ENCODE peak calls at places on chromosome 10, in seven cellular contexts. J is K562, N is GM12892, D is transverse colon, S is breast epithelium, M is HepG2, Z is sigmoid colon. I is an unnamed sample.

GRCh38 chr10:96473866-96474265 is 39.9 kb downstream of the TLL2 start:
- DNase-seq in S (no peak), Z (no peak), J (no peak), N (no peak), D (no peak), M (no peak), I (no peak)

GRCh38 chr10:123349203-123349602 is 195.0 kb downstream of the BUB3 start:
- DNase-seq in S (no peak), Z (no peak), D (no peak), M (no peak), N (no peak), J (no peak), I (no peak)

GRCh38 chr10:1664565-1664964 is 72.8 kb downstream of the ADARB2 start:
- DNase-seq in J (no peak), D (no peak), S (no peak), M (no peak), N (no peak), Z (no peak), I (no peak)

GRCh38 chr10:127068485-127068884 is 127.9 kb downstream of the INSYN2A start:
- DNase-seq in N (no peak), M (no peak), J (no peak), S (no peak), D (no peak), Z (no peak), I (no peak)

GRCh38 chr10:116113721-116114501 is 159.1 kb downstream of the GFRA1 start:
- DNase-seq in S (no peak), M (no peak), N (no peak), Z (no peak), J (no peak), D (no peak), I (no peak)

GRCh38 chr10:73956476-73957338 is 41.2 kb upstream of the VCL start:
- DNase-seq in S (no peak), D (no peak), N (peak; percentile 37), J (peak; percentile 85), Z (no peak), M (no peak), I (no peak)

GRCh38 chr10:527416-527815 is 162.1 kb downstream of the DIP2C start:
- DNase-seq in N (no peak), Z (no peak), M (no peak), J (no peak), D (no peak), S (no peak), I (no peak)

GRCh38 chr10:73159038-73159648 is 8.7 kb downstream of the ECD start:
- DNase-seq in M (peak; percentile 59), N (peak; percentile 25), D (peak; percentile 61), Z (no peak), J (peak; percentile 70), S (peak; percentile 58), I (peak; percentile 25)

GRCh38 chr10:90089724-90090123 is 388.3 kb downstream of the KIF20B start:
- DNase-seq in S (no peak), J (no peak), N (no peak), Z (no peak), M (no peak), D (no peak), I (no peak)

GRCh38 chr10:126001579-126001978 is 105.2 kb downstream of the FANK1 start:
- DNase-seq in D (no peak), S (no peak), Z (no peak), N (no peak), M (no peak), J (no peak), I (no peak)

GRCh38 chr10:7701158-7701742 is 1.9 kb upstream of the ITIH2 start:
- DNase-seq in D (no peak), J (no peak), M (no peak), S (no peak), Z (no peak), N (no peak), I (no peak)

GRCh38 chr10:7700577-7701125 is 2.5 kb upstream of the ITIH2 start:
- DNase-seq in Z (no peak), N (no peak), S (no peak), J (no peak), D (no peak), M (peak; percentile 100), I (no peak)

GRCh38 chr10:7702288-7702812 is 766 bp upstream of the ITIH2 start:
- DNase-seq in J (no peak), D (no peak), Z (no peak), N (no peak), S (no peak), M (peak; percentile 18), I (no peak)

GRCh38 chr10:7697304-7697822 is 5.8 kb upstream of the ITIH2 start:
- DNase-seq in J (no peak), N (no peak), S (no peak), M (no peak), D (no peak), Z (no peak), I (no peak)

GRCh38 chr10:7696545-7696944 is 6.6 kb upstream of the ITIH2 start:
- DNase-seq in M (peak; percentile 82), J (no peak), D (no peak), N (no peak), Z (peak; percentile 65), S (no peak), I (no peak)
- TF ChIP-seq POLR2AphosphoS5 in M (no peak), J (no peak), D (no peak), N (no peak), Z (peak; percentile 33), S (no peak), I (no peak)

GRCh38 chr10:59177031-59177861 is 803 bp downstream of the PHYHIPL start:
- DNase-seq in Z (no peak), M (peak; percentile 80), N (no peak), S (no peak), J (no peak), D (no peak), I (no peak)
- TF ChIP-seq POLR2AphosphoS5 in Z (no peak), M (peak; percentile 72), N (no peak), S (no peak), J (no peak), D (no peak), I (no peak)

GRCh38 chr10:4241724-4242345 is 456.8 kb upstream of the KLF6 start:
- DNase-seq in S (no peak), N (no peak), M (no peak), Z (no peak), D (no peak), J (no peak), I (peak; percentile 51)

GRCh38 chr10:4240641-4241197 is 455.7 kb upstream of the KLF6 start:
- DNase-seq in D (no peak), S (no peak), N (no peak), Z (no peak), M (no peak), J (no peak), I (peak; percentile 33)

GRCh38 chr10:4243169-4243568 is 458.2 kb upstream of the KLF6 start:
- DNase-seq in Z (no peak), M (no peak), S (no peak), D (no peak), J (no peak), N (no peak), I (no peak)

GRCh38 chr10:4242561-4243035 is 457.6 kb upstream of the KLF6 start:
- DNase-seq in Z (peak; percentile 68), S (no peak), D (no peak), M (no peak), N (no peak), J (no peak), I (peak; percentile 60)

DNA sequence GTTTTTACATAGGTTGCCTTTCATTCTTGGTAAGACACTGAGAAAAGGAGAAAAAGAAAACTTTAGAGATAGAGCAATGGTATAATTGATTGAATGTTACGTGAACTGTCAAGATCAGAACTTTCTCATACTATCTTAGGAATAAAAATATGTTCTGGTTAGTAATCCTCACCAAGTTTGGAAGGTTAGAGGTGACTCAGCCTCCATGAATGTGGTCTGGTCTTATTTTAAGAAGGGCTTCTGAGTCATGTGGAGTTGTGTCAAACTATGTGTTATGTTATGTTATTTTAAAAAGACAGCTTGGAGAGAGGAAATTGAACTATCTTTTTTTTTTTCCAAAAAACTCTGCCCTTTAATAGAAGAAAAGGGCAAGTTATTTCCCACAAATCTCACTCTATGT is 458.6 kb upstream of the KLF6 start:
- DNase-seq in Z (peak; percentile 67), D (no peak), S (no peak), J (no peak), N (no peak), M (no peak), I (peak; percentile 85)
- TF ChIP-seq POLR2AphosphoS5 in Z (peak; percentile 87), D (peak; percentile 60), S (no peak), J (no peak), N (no peak), M (no peak), I (no peak)

DNA sequence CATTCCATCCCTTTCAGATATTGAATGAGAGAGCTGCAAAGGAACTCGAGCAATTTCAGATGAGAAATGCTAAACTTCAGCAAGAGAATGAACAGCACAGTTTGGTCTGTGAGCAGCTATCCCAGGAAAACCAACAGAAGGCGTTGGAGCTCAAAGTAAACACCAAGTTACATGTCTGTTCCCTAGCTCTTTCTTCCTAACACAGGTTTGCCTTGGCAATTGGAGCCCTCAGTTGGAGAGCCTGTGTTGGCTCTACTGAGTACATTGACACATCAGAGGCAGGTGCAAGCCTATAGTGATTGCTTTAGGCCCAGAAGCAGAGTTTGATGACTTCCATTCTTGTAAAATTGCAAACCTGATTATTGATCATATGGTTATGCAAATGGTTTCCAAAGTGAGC is 14.8 kb downstream of the CFAP58 start:
- DNase-seq in S (no peak), D (no peak), Z (no peak), J (no peak), M (no peak), N (no peak), I (no peak)
- TF ChIP-seq POLR2AphosphoS5 in S (no peak), D (no peak), Z (no peak), J (no peak), M (no peak), N (no peak), I (no peak)